ENCODE peak calls at places on chromosomes 12 and 14, in five cellular contexts. One of them, this sample, is unnamed.

GRCh38 chr12:49824416-49824815 is 3.8 kb downstream of the NCKAP5L start:
- DNase-seq in A549: no peak
- DNase-seq in M059J: no peak
- DNase-seq in astrocyte of the spinal cord: no peak
- DNase-seq in stimulated activated CD4-positive, alpha-beta T cell treated with anti-CD3 and anti-CD28 coated beads, Interleukin-12 subunit alpha, Interleukin-12 subunit beta, amount 100 ng/mL, for 48 hours: no peak
- DNase-seq in this sample: no peak

GRCh38 chr14:89027097-89027740 is 202.8 kb downstream of the TTC8 start:
- DNase-seq in M059J: peak; percentile 24
- DNase-seq in A549: peak; percentile 72
- DNase-seq in stimulated activated CD4-positive, alpha-beta T cell treated with anti-CD3 and anti-CD28 coated beads, Interleukin-12 subunit alpha, Interleukin-12 subunit beta, amount 100 ng/mL, for 48 hours: peak; percentile 19
- DNase-seq in astrocyte of the spinal cord: peak; percentile 41
- DNase-seq in this sample: peak; percentile 80

GRCh38 chr12:90253674-90254181 is 545.1 kb upstream of the ATP2B1 start:
- DNase-seq in stimulated activated CD4-positive, alpha-beta T cell treated with anti-CD3 and anti-CD28 coated beads, Interleukin-12 subunit alpha, Interleukin-12 subunit beta, amount 100 ng/mL, for 48 hours: peak; percentile 18
- DNase-seq in astrocyte of the spinal cord: peak; percentile 96
- DNase-seq in M059J: peak; percentile 97
- DNase-seq in A549: no peak
- DNase-seq in this sample: peak; percentile 4

GRCh38 chr12:51080136-51080535 is 3.3 kb downstream of the CSRNP2 start:
- DNase-seq in A549: no peak
- DNase-seq in astrocyte of the spinal cord: no peak
- DNase-seq in stimulated activated CD4-positive, alpha-beta T cell treated with anti-CD3 and anti-CD28 coated beads, Interleukin-12 subunit alpha, Interleukin-12 subunit beta, amount 100 ng/mL, for 48 hours: no peak
- DNase-seq in M059J: no peak
- DNase-seq in this sample: no peak

GRCh38 chr12:71795901-71796300 is 41.2 kb downstream of the RAB21 start:
- DNase-seq in M059J: no peak
- DNase-seq in A549: no peak
- DNase-seq in stimulated activated CD4-positive, alpha-beta T cell treated with anti-CD3 and anti-CD28 coated beads, Interleukin-12 subunit alpha, Interleukin-12 subunit beta, amount 100 ng/mL, for 48 hours: no peak
- DNase-seq in astrocyte of the spinal cord: no peak
- DNase-seq in this sample: no peak

GRCh38 chr14:77459072-77459723 is 1.3 kb downstream of the AHSA1 start:
- DNase-seq in M059J: peak; percentile 58
- DNase-seq in astrocyte of the spinal cord: peak; percentile 81
- DNase-seq in A549: peak; percentile 67
- DNase-seq in stimulated activated CD4-positive, alpha-beta T cell treated with anti-CD3 and anti-CD28 coated beads, Interleukin-12 subunit alpha, Interleukin-12 subunit beta, amount 100 ng/mL, for 48 hours: peak; percentile 60
- DNase-seq in this sample: peak; percentile 72

GRCh38 chr12:132713123-132713522 is 2.5 kb downstream of the PGAM5 start:
- DNase-seq in stimulated activated CD4-positive, alpha-beta T cell treated with anti-CD3 and anti-CD28 coated beads, Interleukin-12 subunit alpha, Interleukin-12 subunit beta, amount 100 ng/mL, for 48 hours: no peak
- DNase-seq in M059J: no peak
- DNase-seq in A549: no peak
- DNase-seq in astrocyte of the spinal cord: no peak
- DNase-seq in this sample: no peak

GRCh38 chr14:94676495-94677238 is 64.5 kb downstream of the SERPINA3 start:
- DNase-seq in M059J: no peak
- DNase-seq in astrocyte of the spinal cord: no peak
- DNase-seq in A549: no peak
- DNase-seq in stimulated activated CD4-positive, alpha-beta T cell treated with anti-CD3 and anti-CD28 coated beads, Interleukin-12 subunit alpha, Interleukin-12 subunit beta, amount 100 ng/mL, for 48 hours: no peak
- DNase-seq in this sample: no peak

GRCh38 chr12:90653051-90653450 is 301.9 kb downstream of the CCER1 start:
- DNase-seq in A549: no peak
- DNase-seq in astrocyte of the spinal cord: peak; percentile 16
- DNase-seq in M059J: peak; percentile 4
- DNase-seq in stimulated activated CD4-positive, alpha-beta T cell treated with anti-CD3 and anti-CD28 coated beads, Interleukin-12 subunit alpha, Interleukin-12 subunit beta, amount 100 ng/mL, for 48 hours: no peak
- DNase-seq in this sample: no peak

GRCh38 chr14:85934123-85934885 is 404.4 kb downstream of the FLRT2 start:
- DNase-seq in astrocyte of the spinal cord: peak; percentile 18
- DNase-seq in A549: peak; percentile 13
- DNase-seq in M059J: peak; percentile 65
- DNase-seq in stimulated activated CD4-positive, alpha-beta T cell treated with anti-CD3 and anti-CD28 coated beads, Interleukin-12 subunit alpha, Interleukin-12 subunit beta, amount 100 ng/mL, for 48 hours: peak; percentile 29
- DNase-seq in this sample: no peak

GRCh38 chr12:71627438-71628002 is 36.1 kb downstream of the ZFC3H1 start:
- DNase-seq in A549: no peak
- DNase-seq in M059J: no peak
- DNase-seq in stimulated activated CD4-positive, alpha-beta T cell treated with anti-CD3 and anti-CD28 coated beads, Interleukin-12 subunit alpha, Interleukin-12 subunit beta, amount 100 ng/mL, for 48 hours: no peak
- DNase-seq in astrocyte of the spinal cord: no peak
- DNase-seq in this sample: no peak

GRCh38 chr14:83483063-83483462 is 1949.4 kb upstream of the SEL1L start:
- DNase-seq in astrocyte of the spinal cord: peak; percentile 28
- DNase-seq in stimulated activated CD4-positive, alpha-beta T cell treated with anti-CD3 and anti-CD28 coated beads, Interleukin-12 subunit alpha, Interleukin-12 subunit beta, amount 100 ng/mL, for 48 hours: no peak
- DNase-seq in A549: no peak
- DNase-seq in M059J: no peak
- DNase-seq in this sample: no peak

GRCh38 chr12:118773956-118774723 is 207.2 kb upstream of the SRRM4 start:
- DNase-seq in M059J: no peak
- DNase-seq in stimulated activated CD4-positive, alpha-beta T cell treated with anti-CD3 and anti-CD28 coated beads, Interleukin-12 subunit alpha, Interleukin-12 subunit beta, amount 100 ng/mL, for 48 hours: no peak
- DNase-seq in A549: no peak
- DNase-seq in astrocyte of the spinal cord: no peak
- DNase-seq in this sample: peak; percentile 59